ENCODE peak calls at places on chromosomes 7 and 10, in six cellular contexts. F, Z, M, G, K and H are unnamed samples.

GRCh38 chr7:105678811-105679495 is 97.7 kb upstream of the EFCAB10 start:
- DNase-seq in F (no peak), Z (no peak), M (no peak), G (no peak), K (no peak), H (no peak)

GRCh38 chr7:80677629-80678028 is 39.2 kb downstream of the CD36 start:
- DNase-seq in F (no peak), Z (no peak), M (no peak), G (no peak), K (no peak), H (no peak)

GRCh38 chr10:89001024-89001423 is 10.4 kb downstream of the FAS start:
- DNase-seq in F (no peak), Z (no peak), M (no peak), G (no peak), K (no peak), H (no peak)

GRCh38 chr10:82190432-82191260 is 315.7 kb downstream of the NRG3 start:
- DNase-seq in F (no peak), Z (no peak), M (no peak), G (no peak), K (no peak), H (no peak)

GRCh38 chr10:58546722-58547121 is 34.0 kb downstream of the BICC1 start:
- DNase-seq in F (no peak), Z (no peak), M (no peak), G (no peak), K (no peak), H (no peak)

GRCh38 chr7:84647797-84648762 is 453.5 kb upstream of the SEMA3A start:
- DNase-seq in F (no peak), Z (no peak), M (no peak), G (no peak), K (no peak), H (no peak)

GRCh38 chr7:131087756-131088658 is 239.7 kb upstream of the MKLN1 start:
- DNase-seq in F (no peak), Z (no peak), M (no peak), G (no peak), K (peak), H (no peak)

GRCh38 chr7:30750574-30751256 is 1.2 kb upstream of the INMT start:
- DNase-seq in F (no peak), Z (no peak), M (no peak), G (no peak), K (no peak), H (no peak)

GRCh38 chr7:150856303-150857275 is 4.3 kb downstream of the AOC1 start:
- DNase-seq in F (no peak), Z (no peak), M (no peak), G (no peak), K (no peak), H (no peak)

GRCh38 chr7:131502810-131503545 is 53.5 kb downstream of the PODXL start:
- DNase-seq in F (no peak), Z (no peak), M (peak), G (no peak), K (peak), H (no peak)

GRCh38 chr10:118052816-118053215 is 6.1 kb upstream of the RAB11FIP2 start:
- DNase-seq in F (no peak), Z (no peak), M (no peak), G (no peak), K (no peak), H (no peak)

GRCh38 chr10:86526606-86527005 is 5.0 kb upstream of the WAPL start:
- DNase-seq in F (no peak), Z (no peak), M (no peak), G (no peak), K (no peak), H (no peak)

GRCh38 chr7:25779002-25779546 is 372.9 kb upstream of the NFE2L3 start:
- DNase-seq in F (no peak), Z (no peak), M (no peak), G (no peak), K (no peak), H (no peak)

GRCh38 chr7:15042285-15042684 is 139.7 kb upstream of the DGKB start:
- DNase-seq in F (no peak), Z (no peak), M (no peak), G (no peak), K (no peak), H (no peak)

GRCh38 chr10:25954851-25955250 is 20.8 kb downstream of the MYO3A start:
- DNase-seq in F (no peak), Z (no peak), M (no peak), G (no peak), K (no peak), H (no peak)

GRCh38 chr7:74418076-74418475 is 35.6 kb upstream of the GTF2IRD1 start:
- DNase-seq in F (no peak), Z (no peak), M (no peak), G (no peak), K (no peak), H (no peak)

DNA sequence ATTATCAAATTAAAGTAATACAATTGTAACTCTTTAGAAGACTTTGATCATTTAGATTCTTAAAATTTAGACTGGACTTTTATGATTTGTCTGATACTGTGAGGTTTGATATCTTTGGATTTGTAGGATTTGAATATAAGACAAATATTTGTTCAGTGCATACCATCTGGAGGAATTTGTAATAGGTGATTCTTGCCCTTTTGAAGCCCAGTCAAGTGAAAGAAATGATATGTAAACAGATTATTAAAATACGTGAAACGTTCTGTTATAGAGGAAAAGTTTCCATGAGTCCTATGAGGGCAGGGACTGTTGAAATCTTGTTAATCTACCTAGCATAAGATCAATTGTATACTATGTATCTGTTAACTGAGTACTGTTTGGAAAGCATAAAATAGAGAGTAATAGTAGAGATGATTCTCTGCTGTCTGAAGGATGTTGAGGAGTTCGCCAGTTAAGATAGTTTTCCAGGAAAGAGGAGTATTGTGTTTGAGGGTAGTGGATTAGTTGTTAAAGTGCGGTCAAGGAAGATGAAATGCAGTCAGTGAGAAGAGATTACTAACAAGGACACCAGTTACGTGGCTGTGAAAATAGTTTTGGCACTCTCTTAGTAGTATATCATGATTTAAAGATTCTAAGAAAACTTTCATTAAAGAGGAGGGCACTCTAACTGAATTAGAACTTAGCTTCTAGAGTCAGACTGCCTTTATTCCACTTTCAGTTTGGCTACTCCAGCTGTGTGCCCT is 14.4 kb downstream of the PDCD4 start:
- DNase-seq in F (no peak), Z (no peak), M (no peak), G (no peak), K (peak), H (no peak)
- TF ChIP-seq CHD2 in F (no peak), Z (no peak), M (no peak), G (no peak), K (no peak), H (no peak)

GRCh38 chr7:3559178-3559765 is 258.2 kb downstream of the SDK1 start:
- DNase-seq in F (no peak), Z (no peak), M (no peak), G (no peak), K (no peak), H (peak)
- TF ChIP-seq CHD2 in F (no peak), Z (no peak), M (no peak), G (no peak), K (no peak), H (no peak)

GRCh38 chr10:28681928-28682750 is 4.8 kb downstream of the BAMBI start:
- DNase-seq in F (no peak), Z (no peak), M (peak), G (peak), K (no peak), H (no peak)
- TF ChIP-seq CHD2 in F (no peak), Z (no peak), M (peak), G (no peak), K (no peak), H (no peak)

DNA sequence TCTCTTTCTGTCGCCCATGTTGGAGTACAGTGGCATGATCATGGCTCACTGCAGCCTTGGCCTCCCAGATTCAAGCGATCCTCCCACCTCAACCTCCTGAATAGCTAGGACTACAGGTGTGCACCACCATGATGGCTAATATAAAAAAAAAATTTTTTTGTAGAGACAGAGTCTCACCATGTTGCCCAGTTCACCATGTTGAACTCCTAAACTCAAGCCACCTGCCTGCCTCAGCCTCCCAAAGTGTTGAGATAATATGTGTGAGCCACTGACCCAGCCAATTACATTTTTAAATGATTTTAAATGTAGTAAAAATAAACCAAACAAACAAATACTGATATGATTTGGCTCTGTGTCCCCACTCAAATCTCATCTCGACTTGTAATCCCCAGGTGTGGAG is 101.7 kb upstream of the LEP start:
- DNase-seq in F (no peak), Z (no peak), M (no peak), G (no peak), K (no peak), H (no peak)
- TF ChIP-seq CHD2 in F (no peak), Z (no peak), M (no peak), G (no peak), K (no peak), H (no peak)

GRCh38 chr7:99806839-99807478 is 20.9 kb upstream of the CYP3A43 start:
- DNase-seq in F (no peak), Z (no peak), M (no peak), G (peak), K (no peak), H (no peak)

GRCh38 chr7:99808766-99809165 is 19.0 kb upstream of the CYP3A43 start:
- DNase-seq in F (no peak), Z (no peak), M (no peak), G (no peak), K (no peak), H (no peak)

DNA sequence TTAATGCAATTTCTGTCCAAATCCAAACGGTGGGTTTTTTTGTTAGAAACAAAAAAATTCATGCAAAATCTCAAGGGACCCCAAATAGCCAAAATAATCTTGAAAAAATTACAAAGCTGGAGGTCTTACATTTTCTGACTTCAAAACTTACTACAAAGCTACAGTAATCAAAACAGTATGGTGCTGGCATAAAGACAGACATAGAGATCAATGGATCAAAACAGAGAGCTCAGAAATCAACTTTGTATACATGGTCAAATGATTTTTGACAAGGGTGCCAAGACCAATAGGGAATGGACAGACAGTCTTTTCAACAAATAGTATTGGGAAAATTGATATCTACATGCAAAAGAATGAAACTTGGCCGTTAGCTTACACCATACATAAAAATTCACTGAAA is 21.7 kb upstream of the CYP3A4 start:
- DNase-seq in F (no peak), Z (no peak), M (no peak), G (no peak), K (no peak), H (no peak)
- TF ChIP-seq CHD2 in F (no peak), Z (no peak), M (no peak), G (no peak), K (no peak), H (no peak)

GRCh38 chr7:43552122-43552521 is 30.8 kb upstream of the STK17A start:
- DNase-seq in F (no peak), Z (no peak), M (no peak), G (no peak), K (no peak), H (no peak)
- TF ChIP-seq CHD2 in F (no peak), Z (no peak), M (no peak), G (no peak), K (no peak), H (no peak)

GRCh38 chr10:49189422-49189821 is 1.2 kb upstream of the TMEM273 start:
- DNase-seq in F (no peak), Z (no peak), M (no peak), G (no peak), K (no peak), H (no peak)

GRCh38 chr10:49185213-49185612 is 3.0 kb downstream of the TMEM273 start:
- DNase-seq in F (no peak), Z (no peak), M (no peak), G (no peak), K (no peak), H (no peak)

GRCh38 chr10:49186613-49187012 is 1.6 kb downstream of the TMEM273 start:
- DNase-seq in F (no peak), Z (no peak), M (no peak), G (peak), K (no peak), H (no peak)

GRCh38 chr10:49187950-49188761 is at the start of gene TMEM273:
- DNase-seq in F (peak), Z (no peak), M (no peak), G (peak), K (no peak), H (no peak)

DNA sequence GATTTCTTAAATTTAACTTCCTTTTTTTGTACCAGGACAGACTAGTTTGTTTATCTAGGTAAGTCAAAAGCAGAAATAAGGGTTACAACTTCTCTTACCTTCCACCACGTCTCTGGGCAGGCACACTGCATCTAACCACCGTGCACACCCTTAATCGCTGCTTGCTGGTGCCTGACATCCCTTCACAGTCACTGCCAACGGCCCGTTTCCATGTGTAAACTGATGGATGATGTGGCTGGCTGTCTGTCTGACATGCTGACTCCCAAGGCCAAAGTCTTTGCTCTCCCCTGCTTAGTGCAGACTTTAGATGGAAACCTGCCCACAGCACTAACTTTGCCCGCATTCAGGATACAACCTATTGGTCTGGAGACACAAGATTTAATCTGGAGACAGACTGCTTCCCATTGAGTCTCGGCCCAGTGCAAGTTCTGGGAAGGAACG is 1.1 kb downstream of the TMEM273 start:
- DNase-seq in F (no peak), Z (no peak), M (no peak), G (no peak), K (no peak), H (no peak)
- TF ChIP-seq CHD2 in F (no peak), Z (no peak), M (no peak), G (no peak), K (no peak), H (no peak)

GRCh38 chr7:52369922-52370321 is 665.5 kb upstream of the POM121L12 start:
- DNase-seq in F (no peak), Z (no peak), M (no peak), G (no peak), K (no peak), H (no peak)

GRCh38 chr7:52362521-52362920 is 672.9 kb upstream of the POM121L12 start:
- DNase-seq in F (no peak), Z (no peak), M (no peak), G (no peak), K (no peak), H (no peak)

DNA sequence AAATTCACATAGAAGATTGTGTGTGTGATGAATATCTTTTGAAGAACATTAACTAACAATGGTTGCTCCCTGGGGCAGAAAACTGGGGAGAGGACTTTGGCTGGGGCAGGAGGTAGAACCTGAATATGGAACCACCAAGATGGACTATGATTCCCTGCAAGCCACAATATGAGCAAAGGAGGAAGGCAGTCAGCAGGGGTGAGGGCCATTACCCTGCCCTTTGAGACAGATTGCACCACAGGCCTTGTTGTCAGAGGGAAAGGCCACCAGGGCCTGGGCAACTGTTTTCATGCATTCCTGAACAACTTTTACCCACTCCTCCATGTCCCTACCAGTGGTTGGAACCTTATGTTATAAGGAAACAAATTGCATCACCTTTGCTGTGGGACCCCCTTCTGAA is 670.1 kb upstream of the POM121L12 start:
- DNase-seq in F (no peak), Z (no peak), M (no peak), G (no peak), K (no peak), H (no peak)
- TF ChIP-seq CHD2 in F (no peak), Z (no peak), M (no peak), G (no peak), K (no peak), H (no peak)

GRCh38 chr7:7923818-7924217 is 44.8 kb upstream of the GLCCI1 start:
- DNase-seq in F (no peak), Z (no peak), M (no peak), G (no peak), K (no peak), H (no peak)

GRCh38 chr7:7920481-7920880 is 48.1 kb upstream of the GLCCI1 start:
- DNase-seq in F (peak), Z (no peak), M (no peak), G (no peak), K (no peak), H (no peak)

GRCh38 chr7:7924303-7924702 is 44.3 kb upstream of the GLCCI1 start:
- DNase-seq in F (no peak), Z (no peak), M (no peak), G (no peak), K (no peak), H (no peak)

GRCh38 chr7:7921830-7922229 is 46.8 kb upstream of the GLCCI1 start:
- DNase-seq in F (no peak), Z (no peak), M (no peak), G (no peak), K (no peak), H (no peak)

DNA sequence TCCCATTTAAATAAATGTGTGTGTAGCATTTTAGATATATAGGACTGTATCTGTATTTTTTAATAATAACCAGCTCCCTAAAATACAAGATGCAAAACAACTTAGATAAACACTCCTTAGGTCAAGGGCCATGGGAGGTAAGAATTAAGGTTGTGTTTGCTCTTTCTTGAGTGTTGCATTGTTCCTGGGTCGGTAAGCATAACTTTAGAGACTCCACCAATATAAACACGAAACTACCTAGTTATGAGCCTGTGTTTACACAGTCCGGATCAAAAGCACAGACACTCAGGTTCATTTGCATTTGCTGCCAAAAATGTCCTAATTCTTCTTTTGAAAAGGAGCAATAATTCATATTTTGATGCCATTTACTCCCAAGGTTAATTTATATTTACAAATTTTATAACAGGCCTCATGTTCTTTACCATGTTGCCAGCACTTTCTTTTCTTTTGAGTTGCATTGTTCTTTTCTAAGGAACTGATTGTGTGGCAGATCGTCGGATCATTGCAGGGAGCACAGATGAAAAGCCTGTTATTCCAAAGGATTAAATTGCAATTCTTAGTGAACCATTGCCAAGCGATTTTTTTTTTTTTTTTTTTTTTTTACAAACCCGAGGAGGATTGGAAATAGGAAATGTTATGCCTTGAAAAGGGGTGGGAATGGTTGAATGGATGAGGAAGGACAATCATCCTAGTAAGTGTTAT is 45.8 kb upstream of the GLCCI1 start:
- DNase-seq in F (no peak), Z (no peak), M (no peak), G (no peak), K (peak), H (no peak)
- TF ChIP-seq CHD2 in F (no peak), Z (no peak), M (no peak), G (no peak), K (no peak), H (no peak)

GRCh38 chr10:71429929-71430328 is 33.2 kb downstream of the CDH23 start:
- DNase-seq in F (no peak), Z (no peak), M (peak), G (peak), K (no peak), H (peak)

GRCh38 chr10:71424496-71425194 is 27.9 kb downstream of the CDH23 start:
- DNase-seq in F (no peak), Z (no peak), M (peak), G (no peak), K (no peak), H (no peak)

GRCh38 chr10:71429304-71429703 is 32.6 kb downstream of the CDH23 start:
- DNase-seq in F (no peak), Z (no peak), M (no peak), G (no peak), K (no peak), H (no peak)

GRCh38 chr10:71426058-71426605 is 29.4 kb downstream of the CDH23 start:
- DNase-seq in F (no peak), Z (no peak), M (peak), G (no peak), K (no peak), H (no peak)

DNA sequence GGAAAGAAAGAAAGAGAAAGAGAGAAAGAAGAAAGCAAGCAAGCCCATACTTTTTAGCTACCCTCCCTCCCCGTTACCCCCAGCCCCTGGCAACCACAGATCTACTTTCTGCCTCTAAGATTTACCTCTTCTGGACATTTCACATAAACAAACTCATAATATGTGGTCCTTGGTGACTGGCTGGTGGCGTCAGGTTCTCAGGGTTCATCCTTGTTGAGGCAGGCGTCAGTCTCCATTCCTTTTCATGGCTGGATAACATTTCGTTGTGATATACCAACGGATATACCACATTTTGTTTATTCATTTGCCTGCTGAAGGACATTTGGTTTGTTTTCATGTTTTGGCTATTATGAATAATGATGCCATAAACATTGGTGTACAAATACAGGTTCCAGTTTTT is 30.5 kb downstream of the CDH23 start:
- DNase-seq in F (no peak), Z (no peak), M (no peak), G (no peak), K (no peak), H (no peak)
- TF ChIP-seq CHD2 in F (no peak), Z (no peak), M (no peak), G (no peak), K (no peak), H (no peak)